ENCODE peak calls at places on chromosome 21, in seven cellular contexts. D, F, M, I, N, S and J are unnamed samples.
A peak's percentile ranks its signal among the peaks of the same experiment; 100 is the strongest.

GRCh38 chr21:33734818-33735217 is 92.5 kb downstream of the ITSN1 start:
- DNase-seq in D (no peak), F (no peak), M (no peak), I (no peak), N (no peak), S (no peak), J (no peak)

GRCh38 chr21:31557421-31557955 is 102.0 kb upstream of the SOD1 start:
- DNase-seq in D (peak; percentile 72), F (peak; percentile 50), M (no peak), I (peak; percentile 68), N (peak; percentile 69), S (no peak), J (no peak)

GRCh38 chr21:46098303-46099141 is 610 bp downstream of the COL6A2 start:
- DNase-seq in D (peak; percentile 37), F (no peak), M (no peak), I (peak; percentile 49), N (peak; percentile 74), S (peak; percentile 47), J (no peak)

GRCh38 chr21:29678616-29679015 is 261.2 kb downstream of the GRIK1 start:
- DNase-seq in D (no peak), F (no peak), M (no peak), I (no peak), N (no peak), S (peak; percentile 16), J (no peak)

GRCh38 chr21:25506887-25507286 is 100.4 kb downstream of the MRPL39 start:
- DNase-seq in D (no peak), F (no peak), M (no peak), I (no peak), N (no peak), S (peak; percentile 57), J (no peak)

GRCh38 chr21:16195476-16195875 is 465.7 kb downstream of the USP25 start:
- DNase-seq in D (no peak), F (no peak), M (no peak), I (no peak), N (no peak), S (peak; percentile 83), J (no peak)

GRCh38 chr21:31457675-31458074 is 113.6 kb upstream of the TIAM1 start:
- DNase-seq in D (peak; percentile 28), F (peak; percentile 36), M (no peak), I (peak; percentile 48), N (no peak), S (no peak), J (no peak)

GRCh38 chr21:46131721-46132651 is 23.4 kb downstream of the FTCD start:
- DNase-seq in D (no peak), F (no peak), M (no peak), I (no peak), N (no peak), S (no peak), J (no peak)

GRCh38 chr21:46429754-46430681 is 28.7 kb upstream of the DIP2A start:
- DNase-seq in D (no peak), F (no peak), M (no peak), I (no peak), N (no peak), S (no peak), J (no peak)

GRCh38 chr21:43600642-43601397 is 58.5 kb downstream of the HSF2BP start:
- DNase-seq in D (no peak), F (peak; percentile 87), M (no peak), I (no peak), N (no peak), S (peak; percentile 91), J (no peak)

GRCh38 chr21:27772816-27773215 is 805.9 kb upstream of the ADAMTS5 start:
- DNase-seq in D (no peak), F (no peak), M (no peak), I (no peak), N (no peak), S (peak; percentile 27), J (no peak)

GRCh38 chr21:41428311-41428710 is 2.3 kb downstream of the MX1 start:
- DNase-seq in D (no peak), F (no peak), M (no peak), I (no peak), N (no peak), S (no peak), J (no peak)

GRCh38 chr21:41426656-41427311 is 745 bp downstream of the MX1 start:
- DNase-seq in D (no peak), F (peak; percentile 4), M (peak; percentile 46), I (peak; percentile 33), N (peak; percentile 45), S (no peak), J (no peak)

GRCh38 chr21:41428847-41429246 is 2.8 kb downstream of the MX1 start:
- DNase-seq in D (no peak), F (no peak), M (no peak), I (no peak), N (peak; percentile 27), S (no peak), J (no peak)

GRCh38 chr21:41425954-41426655 is at the start of gene MX1:
- DNase-seq in D (peak; percentile 52), F (peak; percentile 63), M (peak; percentile 87), I (peak; percentile 56), N (peak; percentile 60), S (peak; percentile 58), J (peak; percentile 87)

DNA sequence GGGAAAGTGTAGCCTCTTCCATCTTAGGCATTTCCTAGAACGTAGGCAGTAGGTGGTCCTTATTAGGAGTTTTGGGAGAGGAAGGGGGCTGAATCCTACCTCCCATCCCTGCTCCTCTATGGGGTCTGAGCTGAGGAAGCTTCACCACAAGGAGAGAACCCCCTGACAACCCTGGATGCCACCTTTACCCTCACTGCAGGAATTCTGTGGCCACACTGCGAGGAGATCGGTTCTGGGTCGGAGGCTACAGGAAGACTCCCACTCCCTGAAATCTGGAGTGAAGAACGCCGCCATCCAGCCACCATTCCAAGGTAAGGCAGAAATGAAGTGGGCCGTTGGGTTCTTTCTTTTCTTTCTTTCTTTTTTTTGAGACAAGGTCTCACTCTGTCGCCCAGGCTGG is 1.5 kb downstream of the MX1 start:
- DNase-seq in D (no peak), F (no peak), M (no peak), I (peak; percentile 19), N (peak; percentile 33), S (no peak), J (no peak)
- H3K4me2 ChIP-seq in D (no peak overlapping the region), F (no peak overlapping the region), M (peak overlapping the region; percentile 97), I (no peak overlapping the region), N (no peak overlapping the region), S (no peak overlapping the region), J (no peak overlapping the region)

DNA sequence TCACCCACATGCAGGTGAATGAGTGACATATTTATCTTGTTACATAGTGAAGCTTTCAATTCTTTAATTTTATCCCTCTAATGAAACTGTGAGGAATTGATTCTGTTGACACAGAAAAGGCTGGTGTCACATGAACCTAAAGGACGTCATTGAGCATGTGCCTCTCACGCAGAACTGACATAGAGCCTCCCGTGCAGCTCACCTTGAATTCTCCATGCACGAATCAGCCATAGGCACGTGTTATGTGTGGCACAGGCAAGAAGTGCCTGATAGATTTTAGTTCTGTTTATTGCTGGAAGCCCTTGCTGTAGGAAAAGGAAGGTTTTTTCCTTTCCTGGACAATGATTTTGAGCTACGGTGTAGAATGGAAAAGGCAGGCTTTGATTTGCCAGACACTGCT is 11.3 kb downstream of the ADARB1 start:
- DNase-seq in D (no peak), F (no peak), M (no peak), I (no peak), N (no peak), S (no peak), J (no peak)
- H3K4me1 ChIP-seq in D (peaks cover 9% of the 10 kb centered on the region), F (peaks cover 8% of the 10 kb centered on the region), M (no peaks in the 10 kb centered on the region), I (no peaks in the 10 kb centered on the region), N (no peaks in the 10 kb centered on the region), S (peaks cover 10% of the 10 kb centered on the region), J (peaks cover 67% of the 10 kb centered on the region)

DNA sequence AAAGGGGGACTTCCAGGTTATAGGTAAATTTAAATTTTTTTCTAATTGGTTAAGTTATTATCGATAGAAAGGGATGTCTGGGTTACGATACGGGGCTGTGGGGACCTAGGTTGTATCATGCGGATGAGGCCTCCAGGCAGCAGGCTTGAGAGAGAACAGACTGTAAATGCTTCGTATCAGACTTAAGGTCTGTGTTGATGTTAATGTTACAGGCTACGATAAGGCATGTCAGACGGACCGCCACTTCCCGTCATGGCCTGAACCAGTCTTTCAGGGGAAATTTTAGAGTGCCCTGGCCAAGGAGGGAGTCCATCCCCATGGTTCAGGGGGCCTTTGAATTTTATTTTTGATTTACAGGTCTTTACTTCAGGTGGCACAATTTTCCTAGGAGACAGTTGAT is 16.7 kb downstream of the ABCG1 start:
- DNase-seq in D (no peak), F (peak; percentile 29), M (no peak), I (no peak), N (no peak), S (no peak), J (no peak)
- H3K27ac ChIP-seq in D (no peak overlapping the region), F (no peak overlapping the region), M (no peak overlapping the region), I (no peak overlapping the region), N (no peak overlapping the region), S (no peak overlapping the region), J (peak overlapping the region; percentile 43)

DNA sequence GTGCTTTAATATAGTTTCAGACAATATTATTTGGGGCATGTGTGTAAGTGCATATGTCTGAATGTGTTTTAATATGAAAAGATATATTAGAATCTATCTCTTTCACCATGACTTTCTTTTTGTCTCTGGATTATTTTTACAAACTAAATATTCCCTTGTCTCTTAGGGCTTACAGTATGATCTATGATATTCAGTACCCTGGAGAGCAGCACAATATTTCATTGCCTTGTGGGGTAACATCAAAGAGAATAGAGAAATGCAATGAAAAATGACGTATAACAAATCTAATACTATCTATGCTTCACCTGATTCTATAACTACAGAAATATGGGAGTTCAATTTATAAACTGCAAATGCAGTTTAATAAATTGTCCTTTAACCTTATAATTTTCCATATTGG is 2084.5 kb downstream of the MRPL39 start:
- DNase-seq in D (no peak), F (no peak), M (no peak), I (no peak), N (no peak), S (no peak), J (no peak)
- H3K4me2 ChIP-seq in D (no peak overlapping the region), F (no peak overlapping the region), M (no peak overlapping the region), I (no peak overlapping the region), N (no peak overlapping the region), S (no peak overlapping the region), J (no peak overlapping the region)

DNA sequence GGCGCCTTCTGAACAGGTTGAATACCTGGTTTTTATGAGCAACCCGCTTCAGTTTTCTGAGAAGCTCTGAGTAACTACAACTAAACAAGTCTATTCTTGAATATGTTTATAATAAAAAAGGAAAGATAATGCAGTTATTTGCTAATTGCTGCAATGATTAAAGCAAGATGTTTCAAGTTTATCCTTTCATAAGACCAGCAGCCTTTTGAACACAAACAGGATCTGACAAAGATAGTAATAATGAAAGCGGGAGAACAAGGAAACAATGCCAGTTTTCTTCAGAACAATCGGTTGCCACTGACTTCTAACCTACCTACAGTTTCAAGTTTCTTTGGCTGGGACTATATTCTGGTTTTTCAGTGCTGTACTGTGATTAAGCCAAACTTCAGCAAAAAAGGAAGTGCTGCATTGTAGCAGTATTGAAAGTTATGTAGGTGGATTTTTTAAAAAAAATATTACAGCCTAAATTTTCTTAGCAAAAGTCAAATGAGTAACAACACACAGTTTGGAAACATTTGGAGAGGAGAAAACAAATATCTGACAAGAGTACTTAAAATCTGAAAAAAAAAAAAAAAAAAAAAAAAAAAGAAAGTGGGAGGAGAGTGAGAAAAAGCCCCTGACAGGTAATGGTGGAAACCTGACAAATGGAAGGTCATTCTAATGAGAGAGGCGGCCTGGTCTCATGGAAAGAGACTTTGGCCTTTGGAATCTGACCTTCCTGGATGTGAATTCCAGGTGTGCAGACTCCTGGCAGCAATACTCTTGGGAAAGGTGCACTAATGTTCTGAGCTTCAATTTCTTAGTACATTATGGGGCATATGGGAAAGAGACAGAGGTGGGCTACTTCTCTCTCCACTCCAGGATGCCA is 11.4 kb downstream of the KCNJ15 start:
- DNase-seq in D (no peak), F (no peak), M (peak; percentile 29), I (no peak), N (no peak), S (peak; percentile 60), J (no peak)
- H3K4me1 ChIP-seq in D (peaks cover 13% of the 10 kb centered on the region), F (peaks cover 6% of the 10 kb centered on the region), M (no peaks in the 10 kb centered on the region), I (no peaks in the 10 kb centered on the region), N (no peaks in the 10 kb centered on the region), S (peaks cover 52% of the 10 kb centered on the region), J (no peaks in the 10 kb centered on the region)